ENCODE peak calls at places on chromosomes 16 and 17, in nine cellular contexts. B is heart right ventricle, P is neural progenitor cell, H is neuronal stem cell, S is ovary, Z is cardiac muscle cell, J is suprapubic skin, I is uterus, M is PC-9. Q is an unnamed sample.

GRCh38 chr16:2586241-2586640 is 48.4 kb downstream of the PDPK1 start:
- DNase-seq in B (no peak), P (peak; percentile 8), H (no peak), S (no peak), Z (no peak), J (no peak), I (no peak), M (no peak), Q (peak; percentile 60)

GRCh38 chr16:19804538-19805323 is 79.9 kb downstream of the GPRC5B start:
- DNase-seq in B (peak; percentile 90), P (peak; percentile 25), H (no peak), S (no peak), Z (no peak), J (peak; percentile 81), I (peak; percentile 69), M (peak; percentile 80), Q (peak; percentile 64)

GRCh38 chr16:78593352-78593751 is 493.9 kb downstream of the WWOX start:
- DNase-seq in B (no peak), P (peak; percentile 43), H (no peak), S (no peak), Z (no peak), J (no peak), I (no peak), M (no peak), Q (no peak)

GRCh38 chr17:11278984-11279270 is 37.9 kb downstream of the SHISA6 start:
- DNase-seq in B (no peak), P (no peak), H (no peak), S (no peak), Z (no peak), J (no peak), I (no peak), M (no peak), Q (no peak)

GRCh38 chr17:10772425-10773380 is 31.2 kb downstream of the TMEM238L start:
- DNase-seq in B (no peak), P (peak; percentile 82), H (peak; percentile 66), S (no peak), Z (peak; percentile 52), J (peak; percentile 51), I (no peak), M (no peak), Q (peak; percentile 74)

GRCh38 chr17:49031965-49032928 is 35.1 kb downstream of the IGF2BP1 start:
- DNase-seq in B (peak; percentile 33), P (peak; percentile 93), H (peak; percentile 83), S (no peak), Z (peak; percentile 85), J (no peak), I (peak; percentile 30), M (peak; percentile 70), Q (no peak)

GRCh38 chr16:49608801-49609200 is 235.2 kb downstream of the C16orf78 start:
- DNase-seq in B (peak; percentile 41), P (peak; percentile 53), H (no peak), S (no peak), Z (peak; percentile 75), J (no peak), I (peak; percentile 45), M (no peak), Q (no peak)

GRCh38 chr16:29736112-29736511 is 9.7 kb downstream of the C16orf54 start:
- DNase-seq in B (no peak), P (peak; percentile 17), H (no peak), S (peak; percentile 7), Z (no peak), J (no peak), I (no peak), M (no peak), Q (no peak)

GRCh38 chr16:66728804-66729203 is 22.6 kb downstream of the DYNC1LI2 start:
- DNase-seq in B (no peak), P (no peak), H (no peak), S (no peak), Z (no peak), J (no peak), I (no peak), M (no peak), Q (no peak)

GRCh38 chr17:40318835-40319332 is 9.9 kb downstream of the RARA start:
- DNase-seq in B (peak; percentile 20), P (no peak), H (no peak), S (no peak), Z (no peak), J (peak; percentile 72), I (peak; percentile 41), M (no peak), Q (no peak)

GRCh38 chr16:28569011-28569410 is 15.3 kb downstream of the SGF29 start:
- DNase-seq in B (no peak), P (no peak), H (no peak), S (no peak), Z (no peak), J (no peak), I (no peak), M (no peak), Q (no peak)

GRCh38 chr16:84593825-84594724 is 23.8 kb downstream of the COTL1 start:
- DNase-seq in B (no peak), P (no peak), H (no peak), S (peak; percentile 68), Z (no peak), J (no peak), I (no peak), M (no peak), Q (no peak)

GRCh38 chr17:39813631-39814030 is 50.5 kb downstream of the IKZF3 start:
- DNase-seq in B (no peak), P (no peak), H (no peak), S (no peak), Z (no peak), J (no peak), I (no peak), M (no peak), Q (no peak)

GRCh38 chr16:56321159-56321558 is 104.2 kb downstream of the AMFR start:
- DNase-seq in B (no peak), P (no peak), H (no peak), S (no peak), Z (no peak), J (no peak), I (no peak), M (no peak), Q (no peak)

GRCh38 chr17:80026359-80027042 is 9.2 kb downstream of the TBC1D16 start:
- DNase-seq in B (no peak), P (no peak), H (no peak), S (no peak), Z (no peak), J (no peak), I (no peak), M (no peak), Q (peak; percentile 51)

GRCh38 chr16:83744521-83744981 is 63.2 kb upstream of the HSBP1 start:
- DNase-seq in B (no peak), P (no peak), H (peak; percentile 2), S (no peak), Z (no peak), J (peak; percentile 73), I (no peak), M (peak; percentile 65), Q (no peak)

GRCh38 chr17:45789874-45790273 is 5.8 kb downstream of the CRHR1 start:
- DNase-seq in B (no peak), P (no peak), H (no peak), S (no peak), Z (no peak), J (no peak), I (no peak), M (no peak), Q (no peak)

GRCh38 chr17:17063546-17064122 is 21.4 kb downstream of the MPRIP start:
- DNase-seq in B (peak; percentile 56), P (no peak), H (no peak), S (peak; percentile 39), Z (no peak), J (peak; percentile 74), I (no peak), M (peak; percentile 56), Q (no peak)

GRCh38 chr17:79188048-79188447 is 113.4 kb downstream of the ENGASE start:
- DNase-seq in B (no peak), P (peak; percentile 86), H (no peak), S (no peak), Z (peak; percentile 42), J (no peak), I (no peak), M (no peak), Q (no peak)

GRCh38 chr16:23509441-23509754 is 896 bp downstream of the GGA2 start:
- DNase-seq in B (no peak), P (no peak), H (no peak), S (no peak), Z (no peak), J (no peak), I (no peak), M (no peak), Q (no peak)
- H3K4me1 ChIP-seq in B (peaks cover 41% of the 10 kb centered on the region), P (peaks cover 40% of the 10 kb centered on the region), H (peaks cover 20% of the 10 kb centered on the region), S (peaks cover 25% of the 10 kb centered on the region), Z (peaks cover 14% of the 10 kb centered on the region), J (peaks cover 44% of the 10 kb centered on the region), I (no peaks in the 10 kb centered on the region), M (peaks cover 23% of the 10 kb centered on the region), Q (peaks cover 7% of the 10 kb centered on the region)

DNA sequence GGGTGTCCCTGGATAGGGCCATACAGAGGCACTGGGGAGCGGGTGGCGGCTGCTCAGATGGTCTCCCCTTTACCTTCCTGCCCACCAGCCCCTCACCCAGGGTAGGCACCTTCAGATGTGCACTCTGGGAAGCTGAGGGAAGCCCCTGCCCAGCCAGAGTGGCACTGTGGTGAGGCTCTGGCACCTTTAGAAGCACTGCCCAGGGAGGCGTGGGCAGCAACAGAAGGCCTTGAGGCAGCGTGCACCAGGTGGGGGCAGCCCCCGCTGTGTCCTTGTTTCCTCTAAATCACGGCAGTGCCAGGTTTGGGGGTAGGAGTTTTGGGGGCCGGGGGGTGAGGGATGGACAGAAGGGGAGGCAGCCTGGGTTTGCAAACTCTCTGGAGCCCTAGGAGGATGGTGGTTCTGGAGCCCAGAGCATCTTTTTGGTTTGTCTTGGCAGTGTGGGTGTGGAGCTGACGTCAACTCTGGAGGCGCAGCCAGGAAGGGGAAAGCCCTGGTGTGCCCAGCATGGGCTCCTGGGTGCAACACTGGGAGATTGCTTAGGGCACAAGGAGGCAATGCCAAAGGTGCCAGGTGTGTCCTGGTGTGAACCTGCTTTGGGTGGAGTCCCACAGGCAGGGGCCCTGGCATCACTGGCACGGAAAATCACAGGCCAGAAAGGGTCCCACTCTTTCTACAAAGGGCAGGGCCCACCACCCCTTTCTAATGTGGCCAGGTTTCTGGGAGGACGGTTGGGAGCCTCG is 23.1 kb upstream of the CDC42EP4 start:
- DNase-seq in B (no peak), P (no peak), H (no peak), S (no peak), Z (no peak), J (no peak), I (no peak), M (no peak), Q (peak; percentile 44)
- H3K4me1 ChIP-seq in B (peaks cover 5% of the 10 kb centered on the region), P (peaks cover 7% of the 10 kb centered on the region), H (peaks cover 4% of the 10 kb centered on the region), S (peaks cover 10% of the 10 kb centered on the region), Z (peaks cover 8% of the 10 kb centered on the region), J (peaks cover 52% of the 10 kb centered on the region), I (no peaks in the 10 kb centered on the region), M (peaks cover 18% of the 10 kb centered on the region), Q (no peaks in the 10 kb centered on the region)

DNA sequence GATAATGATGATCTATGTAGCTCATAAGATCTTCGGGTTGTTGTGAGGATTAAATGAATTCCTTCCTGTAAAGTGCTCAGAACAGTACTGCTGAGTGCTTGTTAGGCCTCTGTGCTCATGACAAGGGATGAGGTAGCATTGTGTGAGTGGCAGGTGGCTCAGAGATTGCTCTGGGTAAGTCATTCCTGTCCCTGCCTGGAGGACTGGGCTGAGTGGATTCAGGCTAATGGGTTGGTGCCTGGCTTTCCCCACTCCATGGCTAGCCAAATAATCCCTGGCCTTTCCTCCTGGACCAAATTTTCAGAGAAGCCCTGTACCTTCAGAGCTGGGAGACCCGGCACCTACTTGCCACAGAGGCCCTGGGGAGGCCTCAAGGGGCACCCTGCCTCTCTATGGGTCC is 1.3 kb upstream of the CCDC92B start:
- DNase-seq in B (no peak), P (no peak), H (no peak), S (no peak), Z (no peak), J (no peak), I (no peak), M (no peak), Q (no peak)
- H3K4me1 ChIP-seq in B (no peaks in the 10 kb centered on the region), P (no peaks in the 10 kb centered on the region), H (no peaks in the 10 kb centered on the region), S (no peaks in the 10 kb centered on the region), Z (no peaks in the 10 kb centered on the region), J (peaks cover 17% of the 10 kb centered on the region), I (no peaks in the 10 kb centered on the region), M (no peaks in the 10 kb centered on the region), Q (no peaks in the 10 kb centered on the region)

GRCh38 chr17:74745548-74746177 is 2.8 kb upstream of the NHERF1 start:
- DNase-seq in B (no peak), P (no peak), H (no peak), S (no peak), Z (no peak), J (no peak), I (no peak), M (no peak), Q (no peak)
- H3K4me1 ChIP-seq in B (peaks cover 52% of the 10 kb centered on the region), P (peaks cover 40% of the 10 kb centered on the region), H (peaks cover 48% of the 10 kb centered on the region), S (peaks cover 8% of the 10 kb centered on the region), Z (peaks cover 39% of the 10 kb centered on the region), J (peaks cover 52% of the 10 kb centered on the region), I (no peaks in the 10 kb centered on the region), M (peaks cover 38% of the 10 kb centered on the region), Q (no peaks in the 10 kb centered on the region)

Q was measured in pancreas.